ENCODE peak calls at places on chromosomes 4 and X, in nine cellular contexts. E is iris pigment epithelial cell; N is iPS-NIHi11; L is NB4; O is NCI-H345; Y is nucleus accumbens; B is activated naive CD4-positive, alpha-beta T cell; C is fibroblast of lung; Z is NCI-H2171 treated with DMSO at 0.1 percent for 48 hours. P is an unnamed sample.

GRCh38 chr4:147735413-147736301 is 3.8 kb downstream of the ARHGAP10 start:
- DNase-seq in N (no peak), C (peak), E (peak), O (no peak), Z (no peak), L (no peak), Y (no peak), B (no peak), P (no peak)

GRCh38 chr4:112840061-112840460 is 203.1 kb downstream of the LARP7 start:
- DNase-seq in O (no peak), B (no peak), Z (no peak), E (peak), N (no peak), Y (no peak), C (peak), L (no peak), P (no peak)

GRCh38 chr4:8353912-8354453 is 84.4 kb downstream of the HTRA3 start:
- DNase-seq in B (no peak), Y (no peak), Z (no peak), E (peak), N (no peak), L (peak), C (peak), O (no peak), P (no peak)

GRCh38 chr4:145954924-145955339 is 16.3 kb upstream of the ZNF827 start:
- DNase-seq in Z (no peak), N (no peak), B (no peak), O (no peak), C (peak), E (peak), Y (no peak), L (peak), P (no peak)

GRCh38 chr4:24370421-24370820 is 213.9 kb downstream of the DHX15 start:
- DNase-seq in O (no peak), Z (no peak), Y (no peak), B (no peak), C (no peak), L (no peak), E (no peak), N (no peak), P (no peak)

GRCh38 chr4:7872264-7872771 is 67.3 kb downstream of the AFAP1 start:
- DNase-seq in O (peak), E (peak), C (peak), L (no peak), Z (peak), B (no peak), Y (no peak), N (no peak), P (no peak)

GRCh38 chrX:122818068-122818467 is 366.0 kb upstream of the GRIA3 start:
- DNase-seq in N (no peak), E (no peak), O (no peak), Z (peak), L (no peak), Y (no peak), B (no peak), C (no peak), P (no peak)

GRCh38 chrX:27889878-27890277 is 82.1 kb downstream of the MAGEB10 start:
- DNase-seq in Y (no peak), Z (no peak), N (no peak), L (no peak), C (no peak), B (no peak), E (peak), O (no peak), P (no peak)

GRCh38 chrX:150366951-150367545 is 3.9 kb downstream of the MAMLD1 start:
- DNase-seq in L (no peak), N (no peak), Y (no peak), O (no peak), E (no peak), Z (no peak), B (no peak), C (peak), P (no peak)

GRCh38 chr4:115145393-115146160 is 32.2 kb upstream of the NDST4 start:
- DNase-seq in Y (no peak), O (peak), B (no peak), E (no peak), Z (peak), N (no peak), C (no peak), L (no peak), P (no peak)

GRCh38 chrX:11629593-11630211 is 36.0 kb downstream of the ARHGAP6 start:
- DNase-seq in Z (no peak), C (peak), B (no peak), E (peak), N (no peak), L (no peak), O (no peak), Y (no peak), P (no peak)

GRCh38 chr4:119082661-119083060 is 53.0 kb upstream of the MYOZ2 start:
- DNase-seq in E (no peak), B (no peak), N (no peak), Z (peak), O (no peak), Y (no peak), C (no peak), L (no peak), P (no peak)

GRCh38 chr4:112747035-112747434 is 110.1 kb downstream of the LARP7 start:
- DNase-seq in L (no peak), B (no peak), E (no peak), C (no peak), O (no peak), Z (no peak), N (peak), Y (no peak), P (no peak)

GRCh38 chr4:121679267-121679666 is 17.5 kb downstream of the ANXA5 start:
- DNase-seq in N (peak), B (no peak), O (no peak), Y (no peak), Z (no peak), E (no peak), L (no peak), C (peak), P (no peak)

GRCh38 chr4:1410491-1411325 is 4.5 kb upstream of the NKX1-1 start:
- DNase-seq in N (peak), B (peak), Y (no peak), E (peak), C (peak), O (no peak), L (peak), Z (no peak), P (peak)

GRCh38 chrX:10157032-10157341 is 212 bp downstream of the CLCN4 start:
- DNase-seq in E (no peak), O (no peak), C (no peak), Z (no peak), N (no peak), B (no peak), Y (no peak), L (no peak), P (no peak)

GRCh38 chrX:30690330-30690729 is 37.1 kb downstream of the GK start:
- DNase-seq in B (no peak), Z (no peak), L (no peak), C (peak), N (no peak), Y (no peak), E (peak), O (no peak), P (no peak)

GRCh38 chrX:140467211-140467610 is 37.7 kb downstream of the SOX3 start:
- DNase-seq in N (no peak), Z (no peak), O (no peak), C (peak), B (no peak), Y (no peak), L (no peak), E (peak), P (no peak)

GRCh38 chr4:183205682-183206081 is 106.6 kb downstream of the WWC2 start:
- DNase-seq in Y (no peak), E (no peak), B (no peak), N (no peak), Z (no peak), O (no peak), C (no peak), L (no peak), P (no peak)